ENCODE peak calls at places on chromosomes 7 and 10, in six cellular contexts. D is RWPE2, C is HL-60, T is lower leg skin, L is fibroblast of mammary gland, B is fibroblast of the aortic adventitia. P is an unnamed sample.
A peak's percentile ranks its signal among the peaks of the same experiment; 100 is the strongest.

GRCh38 chr7:142887282-142888015 is 1.9 kb upstream of the TRPV6 start:
- DNase-seq in D (no peak), C (no peak), T (peak; percentile 53), L (no peak), B (no peak), P (no peak)

GRCh38 chr10:76035728-76036409 is 604.4 kb downstream of the LRMDA start:
- DNase-seq in D (no peak), C (no peak), T (no peak), L (no peak), B (no peak), P (no peak)

GRCh38 chr10:24434961-24435360 is 226.0 kb downstream of the KIAA1217 start:
- DNase-seq in D (no peak), C (no peak), T (no peak), L (no peak), B (no peak), P (no peak)

GRCh38 chr7:88095-88926 is 104.1 kb upstream of the FAM20C start:
- DNase-seq in D (no peak), C (no peak), T (no peak), L (no peak), B (no peak), P (no peak)

GRCh38 chr7:69395072-69395714 is 203.1 kb upstream of the AUTS2 start:
- DNase-seq in D (no peak), C (no peak), T (no peak), L (peak; percentile 95), B (peak; percentile 78), P (no peak)

GRCh38 chr10:43237128-43237527 is 29.7 kb downstream of the RASGEF1A start:
- DNase-seq in D (no peak), C (no peak), T (peak; percentile 59), L (no peak), B (no peak), P (peak; percentile 12)

GRCh38 chr10:43448742-43449141 is 11.8 kb downstream of the ZNF487 start:
- DNase-seq in D (no peak), C (peak; percentile 64), T (no peak), L (no peak), B (no peak), P (no peak)

GRCh38 chr10:63430091-63430998 is 35.4 kb downstream of the JMJD1C start:
- DNase-seq in D (no peak), C (no peak), T (no peak), L (peak; percentile 61), B (peak; percentile 77), P (no peak)

GRCh38 chr7:140358771-140359095 is 39.6 kb downstream of the SLC37A3 start:
- DNase-seq in D (no peak), C (no peak), T (no peak), L (no peak), B (no peak), P (no peak)

GRCh38 chr7:90910136-90910535 is 314.0 kb downstream of the CDK14 start:
- DNase-seq in D (no peak), C (no peak), T (no peak), L (peak; percentile 35), B (no peak), P (no peak)

GRCh38 chr7:86914468-86915054 is 144.9 kb downstream of the ELAPOR2 start:
- DNase-seq in D (no peak), C (no peak), T (no peak), L (peak; percentile 47), B (peak; percentile 49), P (no peak)

GRCh38 chr7:114970732-114971131 is 48.8 kb downstream of the MDFIC start:
- DNase-seq in D (no peak), C (peak; percentile 13), T (no peak), L (no peak), B (no peak), P (no peak)

GRCh38 chr7:158549176-158549833 is 38.3 kb downstream of the PTPRN2 start:
- DNase-seq in D (peak; percentile 44), C (no peak), T (no peak), L (peak; percentile 11), B (no peak), P (no peak)

GRCh38 chr10:96275685-96276418 is 4.5 kb upstream of the BLNK start:
- DNase-seq in D (no peak), C (no peak), T (peak; percentile 83), L (no peak), B (no peak), P (peak; percentile 78)

GRCh38 chr7:144378651-144379050 is 23.4 kb downstream of the ARHGEF5 start:
- DNase-seq in D (no peak), C (no peak), T (peak; percentile 42), L (peak; percentile 16), B (no peak), P (no peak)

GRCh38 chr7:138036135-138036534 is 34.2 kb upstream of the CREB3L2 start:
- DNase-seq in D (no peak), C (no peak), T (no peak), L (no peak), B (no peak), P (no peak)

GRCh38 chr10:126836009-126836408 is 69.2 kb upstream of the DOCK1 start:
- DNase-seq in D (no peak), C (no peak), T (no peak), L (no peak), B (no peak), P (no peak)

DNA sequence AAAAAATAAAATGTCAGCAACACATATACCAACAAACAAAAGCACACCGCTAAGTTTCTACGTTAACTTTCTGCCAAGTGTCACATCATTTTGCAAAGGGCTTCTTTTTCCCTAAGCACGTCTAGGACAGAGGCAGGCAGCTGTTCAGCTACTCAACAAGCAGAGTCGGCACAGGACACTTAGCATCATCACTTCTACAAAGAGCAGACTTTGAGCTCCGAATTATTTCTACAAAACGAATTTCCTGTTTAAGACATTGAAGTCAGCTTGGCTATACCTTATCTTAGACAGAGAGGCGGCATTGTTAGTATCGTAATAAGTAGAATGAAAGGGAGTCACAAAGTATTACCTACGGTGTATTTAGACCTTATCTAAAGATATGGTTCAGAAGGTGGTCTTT is 110.1 kb downstream of the SVIL start:
- DNase-seq in D (no peak), C (no peak), T (peak; percentile 28), L (no peak), B (no peak), P (no peak)
- TF ChIP-seq CTCF in D (no peak), C (no peak), T (no peak), L (no peak), B (no peak), P (no peak)

GRCh38 chr10:64430690-64431323 is 909.6 kb downstream of the REEP3 start:
- DNase-seq in D (no peak), C (peak; percentile 4), T (no peak), L (peak; percentile 11), B (no peak), P (no peak)
- TF ChIP-seq CTCF in D (peak; percentile 31), C (peak; percentile 15), T (no peak), L (peak; percentile 20), B (no peak), P (no peak)

DNA sequence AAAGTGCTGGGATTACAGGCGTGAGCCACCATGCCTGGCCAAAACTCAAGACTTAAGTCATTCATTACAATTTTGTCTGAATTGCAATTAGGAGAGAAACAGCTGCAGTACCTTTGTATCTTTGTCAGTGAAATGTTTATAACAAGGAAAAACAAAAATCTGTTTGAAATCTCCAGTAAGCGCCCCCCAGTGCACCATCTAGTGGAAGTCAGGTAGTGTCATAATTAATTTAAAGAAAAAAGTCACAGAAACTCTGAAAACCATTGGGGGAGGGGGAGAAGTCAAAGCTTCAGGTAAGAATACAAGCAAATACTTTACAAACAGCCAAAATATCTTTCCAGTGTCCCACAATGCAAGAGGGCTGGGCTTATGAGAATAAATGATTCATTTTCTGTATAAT is 2.8 kb downstream of the MPP7 start:
- DNase-seq in D (no peak), C (no peak), T (no peak), L (no peak), B (no peak), P (no peak)
- TF ChIP-seq CTCF in D (peak; percentile 39), C (no peak), T (no peak), L (peak; percentile 13), B (no peak), P (no peak)

GRCh38 chr7:50783304-50783703 is 608 bp upstream of the GRB10 start:
- DNase-seq in D (no peak), C (no peak), T (no peak), L (no peak), B (no peak), P (no peak)

GRCh38 chr7:50783801-50784507 is 1.3 kb upstream of the GRB10 start:
- DNase-seq in D (no peak), C (no peak), T (no peak), L (no peak), B (no peak), P (no peak)

GRCh38 chr7:50781894-50782293 is 802 bp downstream of the GRB10 start:
- DNase-seq in D (no peak), C (no peak), T (no peak), L (no peak), B (no peak), P (no peak)

GRCh38 chr7:50781371-50781770 is 1.3 kb downstream of the GRB10 start:
- DNase-seq in D (no peak), C (no peak), T (no peak), L (no peak), B (no peak), P (no peak)

GRCh38 chr7:50782376-50783208 is at the start of gene GRB10:
- DNase-seq in D (no peak), C (no peak), T (no peak), L (peak; percentile 23), B (no peak), P (peak; percentile 71)
- TF ChIP-seq CTCF in D (peak; percentile 70), C (no peak), T (no peak), L (no peak), B (peak; percentile 13), P (peak; percentile 6)

GRCh38 chr10:103476046-103476768 is 2.8 kb downstream of the CALHM3 start:
- DNase-seq in D (no peak), C (peak; percentile 16), T (no peak), L (peak; percentile 36), B (no peak), P (no peak)
- TF ChIP-seq CTCF in D (no peak), C (no peak), T (no peak), L (peak; percentile 31), B (no peak), P (no peak)

GRCh38 chr10:35598379-35598778 is 6.8 kb upstream of the GJD4 start:
- DNase-seq in D (no peak), C (no peak), T (no peak), L (no peak), B (no peak), P (no peak)
- TF ChIP-seq CTCF in D (peak; percentile 33), C (no peak), T (no peak), L (peak; percentile 45), B (peak; percentile 51), P (peak; percentile 36)

GRCh38 chr7:117395743-117396142 is 31.6 kb downstream of the ASZ1 start:
- DNase-seq in D (no peak), C (no peak), T (no peak), L (no peak), B (no peak), P (no peak)

GRCh38 chr7:117401293-117402002 is 25.8 kb downstream of the ASZ1 start:
- DNase-seq in D (no peak), C (no peak), T (no peak), L (no peak), B (peak; percentile 14), P (no peak)

GRCh38 chr7:117403737-117404136 is 23.6 kb downstream of the ASZ1 start:
- DNase-seq in D (no peak), C (no peak), T (no peak), L (no peak), B (no peak), P (no peak)

GRCh38 chr7:117402109-117402508 is 25.2 kb downstream of the ASZ1 start:
- DNase-seq in D (no peak), C (no peak), T (no peak), L (no peak), B (peak; percentile 53), P (no peak)

GRCh38 chr7:117399820-117400422 is 27.4 kb downstream of the ASZ1 start:
- DNase-seq in D (no peak), C (no peak), T (no peak), L (no peak), B (peak; percentile 33), P (no peak)
- TF ChIP-seq CTCF in D (peak; percentile 78), C (no peak), T (no peak), L (peak; percentile 48), B (peak; percentile 62), P (no peak)